ENCODE peak calls at places on chromosomes 7 and 10, in ten cellular contexts. B is GM23248, W is uterus, O is right atrium auricular region, D is keratinocyte, T is BE2C, E is neuronal stem cell, Q is PC-9, U is SJSA1, I is SK-N-SH. X is an unnamed sample. For H3K36me3, the result is how much of the 10 kb centered on the place peaks cover.

GRCh38 chr7:101021703-101022102 is 1.8 kb downstream of the MUC17 start:
- DNase-seq in T (no peak), O (no peak), W (no peak), E (no peak), I (no peak), Q (no peak), B (no peak), D (no peak), U (no peak), X (no peak)

GRCh38 chr10:3395487-3395886 is 222.9 kb upstream of the PITRM1 start:
- DNase-seq in W (no peak), B (no peak), I (peak), O (no peak), E (no peak), U (no peak), D (no peak), Q (peak), T (peak), X (no peak)

GRCh38 chr10:69348824-69349541 is 67.7 kb downstream of the TACR2 start:
- DNase-seq in D (peak), W (peak), I (peak), T (no peak), E (no peak), Q (peak), U (no peak), O (peak), B (peak), X (peak)

GRCh38 chr7:27248911-27249723 is 6.5 kb downstream of the EVX1 start:
- DNase-seq in T (no peak), Q (no peak), I (no peak), O (no peak), B (peak), D (no peak), W (no peak), E (no peak), U (no peak), X (no peak)

GRCh38 chr7:158957921-158958471 is 101.6 kb downstream of the DYNC2I1 start:
- DNase-seq in D (no peak), U (no peak), I (peak), T (no peak), B (no peak), W (no peak), O (no peak), E (no peak), Q (peak), X (no peak)

GRCh38 chr7:102317231-102318059 is 30.8 kb downstream of the SH2B2 start:
- DNase-seq in O (no peak), E (no peak), I (peak), W (no peak), Q (no peak), D (no peak), B (no peak), U (no peak), T (no peak), X (no peak)

GRCh38 chr7:134698481-134698880 is 51.8 kb downstream of the BPGM start:
- DNase-seq in W (no peak), Q (no peak), E (no peak), O (no peak), B (no peak), I (no peak), U (no peak), T (no peak), D (no peak), X (no peak)

GRCh38 chr7:117630501-117630900 is 150.7 kb downstream of the CFTR start:
- DNase-seq in B (no peak), W (no peak), Q (no peak), O (no peak), D (no peak), E (no peak), I (no peak), T (no peak), U (no peak), X (no peak)

GRCh38 chr7:21941570-21942224 is 4.0 kb downstream of the CDCA7L start:
- DNase-seq in W (no peak), B (peak), I (peak), Q (no peak), U (no peak), T (peak), O (no peak), E (no peak), D (no peak), X (no peak)

GRCh38 chr10:6187278-6187677 is 15.5 kb upstream of the PFKFB3 start:
- DNase-seq in O (no peak), E (no peak), D (no peak), B (no peak), I (no peak), Q (no peak), U (no peak), T (no peak), W (no peak), X (no peak)

GRCh38 chr10:93261961-93262610 is 188.4 kb downstream of the CYP26A1 start:
- DNase-seq in U (no peak), T (no peak), B (peak), Q (no peak), D (no peak), E (no peak), O (no peak), W (no peak), I (no peak), X (no peak)

GRCh38 chr10:61941202-61941651 is 39.7 kb downstream of the ARID5B start:
- DNase-seq in U (no peak), O (no peak), E (no peak), Q (no peak), W (no peak), T (no peak), D (no peak), I (no peak), B (no peak), X (no peak)

GRCh38 chr10:36602374-36602773 is 523.0 kb upstream of the ANKRD30A start:
- DNase-seq in B (peak), W (no peak), E (no peak), D (no peak), U (no peak), I (no peak), O (no peak), Q (no peak), T (no peak), X (peak)

GRCh38 chr10:30182191-30183075 is 123.0 kb upstream of the JCAD start:
- DNase-seq in B (peak), O (no peak), W (no peak), E (no peak), T (no peak), I (peak), U (peak), Q (peak), D (no peak), X (peak)

GRCh38 chr10:118034755-118035154 is 12.0 kb downstream of the RAB11FIP2 start:
- DNase-seq in I (no peak), E (no peak), T (peak), B (peak), O (no peak), U (no peak), W (no peak), Q (no peak), D (no peak), X (no peak)

GRCh38 chr10:61313460-61313859 is 139.7 kb downstream of the TMEM26 start:
- DNase-seq in U (no peak), I (no peak), T (no peak), Q (no peak), O (no peak), D (no peak), E (no peak), W (no peak), B (peak), X (peak)

GRCh38 chr10:68871731-68872342 is 29.3 kb upstream of the DDX50 start:
- DNase-seq in W (peak), T (peak), E (peak), U (no peak), D (no peak), B (peak), Q (no peak), I (peak), O (no peak), X (peak)

GRCh38 chr7:23654508-23654907 is 25.5 kb upstream of the FAM221A start:
- DNase-seq in Q (peak), E (no peak), I (peak), W (no peak), U (no peak), B (peak), O (no peak), D (no peak), T (peak), X (no peak)

GRCh38 chr7:88311675-88312036 is 5.0 kb upstream of the STEAP4 start:
- DNase-seq in T (no peak), W (no peak), I (no peak), U (no peak), B (no peak), E (no peak), Q (no peak), O (no peak), D (no peak), X (no peak)

GRCh38 chr7:132771301-132771730 is 195.0 kb upstream of the PLXNA4 start:
- DNase-seq in B (peak), U (no peak), T (no peak), O (no peak), E (no peak), I (no peak), W (no peak), Q (no peak), D (no peak), X (peak)

GRCh38 chr7:101772508-101773306 is 44.7 kb upstream of the CUX1 start:
- DNase-seq in D (no peak), I (no peak), U (no peak), B (no peak), W (no peak), Q (no peak), T (peak), E (no peak), O (no peak), X (no peak)

GRCh38 chr10:82942572-82943091 is 1067.6 kb downstream of the NRG3 start:
- DNase-seq in U (no peak), I (no peak), T (no peak), B (peak), D (no peak), W (no peak), Q (no peak), E (no peak), O (no peak), X (peak)

GRCh38 chr7:7731732-7732131 is 13.3 kb upstream of the RPA3 start:
- DNase-seq in B (no peak), O (no peak), T (no peak), I (no peak), U (no peak), W (no peak), D (no peak), E (no peak), Q (no peak), X (no peak)

GRCh38 chr10:73774637-73775036 is 7.2 kb upstream of the CHCHD1 start:
- DNase-seq in D (no peak), W (no peak), U (no peak), E (no peak), B (peak), I (no peak), T (no peak), Q (no peak), O (no peak), X (peak)

GRCh38 chr10:127196955-127197432 is 603 bp upstream of the INSYN2A start:
- DNase-seq in D (no peak), U (no peak), T (no peak), Q (no peak), B (no peak), O (no peak), W (no peak), E (no peak), I (no peak), X (peak)

GRCh38 chr10:119491941-119492340 is 50.6 kb downstream of the RGS10 start:
- DNase-seq in E (no peak), U (no peak), I (no peak), O (no peak), T (no peak), D (no peak), Q (no peak), W (no peak), B (no peak), X (no peak)

GRCh38 chr10:11414314-11415038 is 197.0 kb downstream of the USP6NL start:
- DNase-seq in E (no peak), T (no peak), B (no peak), D (no peak), I (no peak), Q (no peak), W (no peak), O (no peak), U (no peak), X (no peak)

GRCh38 chr10:73965890-73966768 is 31.8 kb upstream of the VCL start:
- DNase-seq in O (peak), D (peak), W (peak), B (peak), I (no peak), T (peak), U (peak), E (peak), Q (peak), X (peak)

GRCh38 chr7:91894781-91895480 is 14.4 kb upstream of the MTERF1 start:
- DNase-seq in Q (no peak), D (no peak), T (no peak), U (no peak), O (no peak), W (no peak), I (no peak), E (no peak), B (no peak), X (peak)

GRCh38 chr7:142438923-142439515 is 181.2 kb upstream of the PRSS58 start:
- DNase-seq in W (no peak), B (no peak), D (no peak), O (no peak), Q (no peak), I (no peak), E (no peak), U (no peak), T (no peak), X (no peak)

GRCh38 chr10:33143160-33143728 is 185.2 kb upstream of the ITGB1 start:
- DNase-seq in Q (no peak), D (peak), E (no peak), B (peak), U (peak), O (no peak), W (no peak), I (no peak), T (no peak), X (peak)

GRCh38 chr10:112658900-112659328 is 211.9 kb downstream of the VTI1A start:
- DNase-seq in B (no peak), W (no peak), D (no peak), Q (no peak), T (no peak), O (no peak), E (peak), U (peak), I (no peak), X (peak)

GRCh38 chr7:157786375-157787274 is 449.8 kb downstream of the DNAJB6 start:
- DNase-seq in U (no peak), I (no peak), B (no peak), O (no peak), T (no peak), D (no peak), Q (no peak), W (no peak), E (no peak), X (no peak)

GRCh38 chr7:78296689-78297371 is 498.3 kb downstream of the PHTF2 start:
- DNase-seq in I (no peak), Q (no peak), B (no peak), U (no peak), E (no peak), O (no peak), D (no peak), W (no peak), T (no peak), X (no peak)

GRCh38 chr7:12032146-12032545 is 178.9 kb upstream of the TMEM106B start:
- DNase-seq in T (no peak), I (no peak), E (no peak), U (no peak), B (no peak), Q (no peak), D (no peak), O (no peak), W (no peak), X (no peak)

GRCh38 chr7:47549397-47549796 is 32.5 kb downstream of the TNS3 start:
- DNase-seq in T (no peak), W (no peak), U (no peak), B (no peak), I (no peak), O (no peak), E (no peak), D (no peak), Q (no peak), X (no peak)
- H3K36me3 ChIP-seq in T (under half), W (under half), U (under half), B (under half), I (under half), O (under half), E (under half), D (under half), Q (under half), X (under half)

GRCh38 chr7:149767068-149767467 is 6.3 kb downstream of the ZNF467 start:
- DNase-seq in U (no peak), D (no peak), W (no peak), B (no peak), E (no peak), O (no peak), Q (no peak), I (no peak), T (no peak), X (no peak)
- H3K36me3 ChIP-seq in U (under half), D (under half), W (under half), B (under half), E (under half), O (under half), Q (under half), I (under half), T (under half), X (under half)

GRCh38 chr7:76343931-76344321 is 14.9 kb downstream of the YWHAG start:
- DNase-seq in U (no peak), B (no peak), I (no peak), E (no peak), Q (no peak), D (no peak), T (no peak), O (no peak), W (no peak), X (no peak)
- H3K36me3 ChIP-seq in U (half or more), B (half or more), I (half or more), E (half or more), Q (half or more), D (under half), T (half or more), O (half or more), W (under half), X (half or more)

GRCh38 chr7:137869260-137869659 is 22.5 kb upstream of the DGKI start:
- DNase-seq in D (no peak), B (no peak), T (no peak), I (no peak), U (no peak), Q (no peak), E (no peak), W (no peak), O (no peak), X (no peak)
- H3K36me3 ChIP-seq in D (under half), B (half or more), T (under half), I (half or more), U (under half), Q (under half), E (under half), W (under half), O (under half), X (under half)

GRCh38 chr7:128954830-128955797 is 17.4 kb downstream of the IRF5 start:
- DNase-seq in I (peak), U (no peak), E (no peak), T (peak), B (peak), O (no peak), D (no peak), W (no peak), Q (no peak), X (peak)
- H3K36me3 ChIP-seq in I (half or more), U (half or more), E (half or more), T (half or more), B (under half), O (half or more), D (under half), W (under half), Q (under half), X (half or more)

GRCh38 chr7:835491-836401 is 3.5 kb downstream of the SUN1 start:
- DNase-seq in O (no peak), W (no peak), E (no peak), D (no peak), B (peak), U (no peak), T (no peak), I (no peak), Q (no peak), X (no peak)

GRCh38 chr7:834277-834676 is 2.0 kb downstream of the SUN1 start:
- DNase-seq in D (no peak), B (no peak), U (no peak), W (no peak), O (no peak), E (no peak), Q (no peak), T (no peak), I (no peak), X (no peak)

GRCh38 chr7:837001-837400 is 4.7 kb downstream of the SUN1 start:
- DNase-seq in O (no peak), E (no peak), Q (no peak), U (no peak), B (no peak), W (no peak), I (no peak), D (no peak), T (no peak), X (no peak)

GRCh38 chr7:835021-835420 is 2.7 kb downstream of the SUN1 start:
- DNase-seq in E (no peak), I (no peak), T (no peak), D (no peak), O (no peak), U (no peak), Q (no peak), B (no peak), W (no peak), X (no peak)

GRCh38 chr7:836429-836828 is 4.2 kb downstream of the SUN1 start:
- DNase-seq in Q (no peak), T (peak), W (peak), I (peak), U (no peak), D (no peak), B (peak), O (no peak), E (no peak), X (peak)
- H3K36me3 ChIP-seq in Q (under half), T (under half), W (under half), I (under half), U (under half), D (under half), B (under half), O (under half), E (half or more), X (under half)

DNA sequence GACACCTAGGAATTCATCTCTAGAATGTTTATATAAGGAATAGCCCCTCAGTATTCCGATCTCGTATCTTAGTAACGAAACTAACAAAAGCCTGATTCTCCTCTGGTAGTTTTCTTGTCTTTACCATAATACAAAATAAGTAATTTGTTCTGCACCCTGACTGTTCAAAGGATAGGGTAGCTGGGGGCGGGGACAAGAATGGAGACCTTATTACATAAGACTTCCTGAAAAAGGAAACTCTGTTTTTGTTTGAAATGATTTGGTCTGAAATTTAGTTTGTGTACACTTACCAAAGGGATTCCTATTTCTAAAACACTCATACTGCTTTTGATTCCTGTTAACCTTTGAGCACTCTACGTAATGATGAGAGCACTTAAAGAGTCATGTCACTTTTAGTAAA is 17.2 kb downstream of the IKZF1 start:
- DNase-seq in Q (no peak), I (no peak), B (no peak), T (no peak), O (no peak), U (no peak), W (no peak), E (no peak), D (no peak), X (no peak)
- H3K36me3 ChIP-seq in Q (under half), I (under half), B (under half), T (under half), O (under half), U (under half), W (under half), E (under half), D (under half), X (under half)

GRCh38 chr10:97393034-97393573 is 8.0 kb downstream of the RRP12 start:
- DNase-seq in D (no peak), W (no peak), E (no peak), Q (no peak), B (no peak), O (no peak), U (no peak), I (no peak), T (no peak), X (no peak)
- H3K36me3 ChIP-seq in D (under half), W (under half), E (half or more), Q (under half), B (under half), O (half or more), U (half or more), I (half or more), T (half or more), X (half or more)

DNA sequence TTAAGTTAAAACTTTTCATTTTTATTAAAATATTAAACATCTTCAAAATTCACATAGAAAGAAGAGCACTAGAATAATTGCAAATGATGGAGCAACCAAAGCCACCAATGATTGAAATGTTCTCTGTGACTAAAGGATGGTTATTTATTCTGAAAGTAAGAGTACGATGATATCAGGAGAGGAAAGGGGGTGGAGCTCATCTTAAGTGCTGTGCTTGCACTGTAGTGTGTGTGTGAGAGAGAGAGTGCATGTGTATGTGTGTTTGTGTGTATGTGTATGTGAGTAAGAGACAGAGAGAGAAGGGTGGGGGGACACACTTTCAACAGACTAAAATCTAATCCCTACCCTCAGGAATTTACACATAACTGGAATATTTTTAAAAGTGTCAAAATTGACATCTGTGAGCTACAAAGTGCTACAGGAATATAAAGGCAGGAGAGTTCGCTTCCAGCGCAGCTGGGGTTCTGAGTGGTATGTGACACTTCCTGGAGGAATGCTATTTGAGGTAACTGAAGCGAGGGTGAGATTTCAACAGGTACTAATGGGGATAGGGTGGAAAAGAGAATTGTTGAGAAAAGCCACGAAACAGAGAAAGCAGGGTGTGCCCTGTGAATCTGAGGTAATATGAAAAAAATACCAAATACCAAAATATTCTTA is 57.2 kb upstream of the SMNDC1 start:
- DNase-seq in E (no peak), W (no peak), Q (no peak), U (no peak), I (no peak), D (no peak), T (no peak), O (no peak), B (no peak), X (no peak)
- H3K36me3 ChIP-seq in E (under half), W (under half), Q (under half), U (under half), I (under half), D (under half), T (under half), O (under half), B (under half), X (under half)

X was measured in adipocyte.